ENCODE peak calls at places on chromosomes 11 and 22, in five cellular contexts. I is stimulated activated CD4-positive, alpha-beta T cell treated with anti-CD3 and anti-CD28 coated beads, Interleukin-1b, Interleukin-23, amount 100 ng/mL, for 48 hours; S is smooth muscle cell of the brain vasculature; Y is activated CD4-positive, CD25-positive, alpha-beta regulatory T cell treated with anti-CD3 and anti-CD28 coated beads, Interleukin-2, amount 50 U/mL, for 16 hours; F is AML-193. H is an unnamed sample.
A peak's percentile ranks its signal among the peaks of the same experiment; 100 is the strongest.

GRCh38 chr22:27709919-27710452 is 91.6 kb downstream of the MN1 start:
- DNase-seq in F (no peak), Y (no peak), I (no peak), S (no peak), H (no peak)

GRCh38 chr22:31122532-31123291 is at the start of gene INPP5J:
- DNase-seq in Y (no peak), F (no peak), S (no peak), I (no peak), H (no peak)

GRCh38 chr11:68643576-68643975 is 40.8 kb upstream of the GAL start:
- DNase-seq in Y (no peak), I (no peak), S (peak; percentile 60), F (no peak), H (no peak)

GRCh38 chr22:30324008-30324730 is 2.6 kb downstream of the TBC1D10A start:
- DNase-seq in S (no peak), F (no peak), Y (no peak), I (no peak), H (peak; percentile 23)

GRCh38 chr11:81237139-81237538 is 1496.5 kb downstream of the FAM181B start:
- DNase-seq in F (peak; percentile 10), Y (no peak), S (peak; percentile 35), I (no peak), H (no peak)

GRCh38 chr11:47917643-47918369 is 62.6 kb upstream of the PTPRJ start:
- DNase-seq in I (no peak), F (no peak), Y (no peak), S (no peak), H (peak; percentile 92)

GRCh38 chr22:18031670-18032454 is 7.5 kb upstream of the MICAL3 start:
- DNase-seq in F (no peak), S (peak; percentile 83), I (no peak), Y (no peak), H (no peak)

GRCh38 chr11:5369793-5370192 is 13.8 kb upstream of the OR51M1 start:
- DNase-seq in Y (no peak), S (peak; percentile 28), I (no peak), F (no peak), H (no peak)

GRCh38 chr11:114229062-114229450 is 67.1 kb upstream of the NNMT start:
- DNase-seq in Y (no peak), I (no peak), F (no peak), S (no peak), H (no peak)

GRCh38 chr22:28980326-28980725 is 81.3 kb downstream of the C22orf31 start:
- DNase-seq in S (no peak), F (no peak), Y (no peak), I (no peak), H (no peak)

GRCh38 chr22:25656724-25657123 is 85.3 kb upstream of the MYO18B start:
- DNase-seq in S (no peak), Y (no peak), I (no peak), F (no peak), H (no peak)

GRCh38 chr11:62928011-62928410 is 6.8 kb upstream of the CHRM1 start:
- DNase-seq in I (no peak), F (no peak), S (no peak), Y (no peak), H (no peak)

GRCh38 chr11:2409701-2410468 is 9.3 kb downstream of the TSSC4 start:
- DNase-seq in S (no peak), F (no peak), Y (no peak), I (no peak), H (no peak)

GRCh38 chr22:38860291-38861169 is 11.5 kb downstream of the CBX6 start:
- DNase-seq in F (no peak), I (no peak), S (no peak), Y (no peak), H (no peak)

GRCh38 chr11:45468265-45468856 is 182.2 kb upstream of the SYT13 start:
- DNase-seq in S (no peak), F (no peak), Y (no peak), I (no peak), H (no peak)

GRCh38 chr11:128039140-128040021 is 548.0 kb downstream of the ETS1 start:
- DNase-seq in S (no peak), F (peak; percentile 98), Y (peak; percentile 59), I (peak; percentile 84), H (peak; percentile 100)

H was measured in GF-D8.